ENCODE peak calls at places on chromosomes 1 and 21, in five cellular contexts. C is activated CD4-positive, alpha-beta T cell treated with anti-CD3 and anti-CD28 coated beads, Interleukin-2, amount 10 ng/mL, durations not matched to agents 7 days and 5 days; I is brain pericyte; T is stimulated activated CD4-positive, alpha-beta T cell treated with anti-CD3 and anti-CD28 coated beads, Interleukin-1b, Interleukin-23, amount 100 ng/mL, for 48 hours; K is cardiac fibroblast. Q is an unnamed sample.
A peak's percentile ranks its signal among the peaks of the same experiment; 100 is the strongest.

GRCh38 chr1:51570063-51570720 is 46.7 kb upstream of the OSBPL9 start:
- DNase-seq in I (no peak), T (no peak), C (no peak), K (no peak), Q (no peak)

GRCh38 chr1:55580845-55581332 is 365.7 kb upstream of the USP24 start:
- DNase-seq in C (no peak), T (no peak), I (no peak), K (peak; percentile 71), Q (no peak)

GRCh38 chr21:31473685-31474345 is 129.8 kb upstream of the TIAM1 start:
- DNase-seq in C (no peak), K (no peak), T (no peak), I (no peak), Q (no peak)

GRCh38 chr1:39387452-39387851 is 104.0 kb upstream of the BMP8A start:
- DNase-seq in K (peak; percentile 82), C (no peak), T (no peak), I (no peak), Q (peak; percentile 56)

GRCh38 chr21:33268736-33269441 is 2.7 kb downstream of the IL10RB start:
- DNase-seq in K (no peak), T (peak; percentile 60), C (no peak), I (no peak), Q (peak; percentile 79)

GRCh38 chr1:48019714-48020315 is 22.6 kb upstream of the TRABD2B start:
- DNase-seq in K (peak; percentile 75), T (no peak), I (no peak), C (no peak), Q (no peak)

GRCh38 chr1:3652538-3653285 is 396 bp downstream of the TP73 start:
- DNase-seq in K (no peak), T (no peak), I (no peak), C (no peak), Q (peak; percentile 61)

GRCh38 chr1:58592521-58593134 is 15.6 kb upstream of the TACSTD2 start:
- DNase-seq in T (no peak), C (no peak), K (peak; percentile 92), I (no peak), Q (peak; percentile 92)

GRCh38 chr1:179870870-179871269 is 6.7 kb downstream of the TOR1AIP2 start:
- DNase-seq in C (no peak), I (no peak), K (no peak), T (no peak), Q (no peak)

GRCh38 chr1:58358311-58358710 is 188.2 kb downstream of the OMA1 start:
- DNase-seq in T (no peak), K (peak; percentile 1), I (no peak), C (no peak), Q (no peak)

GRCh38 chr1:31734582-31735107 is 29.5 kb downstream of the ADGRB2 start:
- DNase-seq in I (no peak), K (no peak), C (no peak), T (no peak), Q (no peak)

GRCh38 chr1:228341450-228341813 is 65.2 kb downstream of the TRIM11 start:
- DNase-seq in I (no peak), C (no peak), K (no peak), T (no peak), Q (no peak)

GRCh38 chr1:160658162-160658955 is 11.5 kb upstream of the SLAMF1 start:
- DNase-seq in K (no peak), T (no peak), C (no peak), I (no peak), Q (no peak)

GRCh38 chr21:25234857-25235801 is 372.2 kb downstream of the MRPL39 start:
- DNase-seq in T (no peak), K (no peak), I (no peak), C (no peak), Q (no peak)

GRCh38 chr1:245370905-245371581 is 216.3 kb downstream of the KIF26B start:
- DNase-seq in I (no peak), C (no peak), T (no peak), K (peak; percentile 23), Q (no peak)

GRCh38 chr1:54701996-54702395 is 13.7 kb upstream of the TTC4 start:
- DNase-seq in T (no peak), I (no peak), K (no peak), C (no peak), Q (no peak)

GRCh38 chr1:184483101-184483813 is 96.4 kb downstream of the C1orf21 start:
- DNase-seq in I (peak; percentile 22), C (no peak), K (peak; percentile 61), T (no peak), Q (no peak)

GRCh38 chr1:22562584-22563551 is at the start of gene EPHA8:
- DNase-seq in K (no peak), T (no peak), C (no peak), I (no peak), Q (no peak)

GRCh38 chr1:39003787-39004186 is 12.7 kb downstream of the AKIRIN1 start:
- DNase-seq in T (no peak), I (no peak), C (no peak), K (no peak), Q (no peak)

GRCh38 chr1:235504122-235504493 is at the start of gene B3GALNT2:
- DNase-seq in I (no peak), K (no peak), C (no peak), T (no peak), Q (no peak)

GRCh38 chr1:24193046-24193445 is 6.0 kb upstream of the IFNLR1 start:
- DNase-seq in K (peak; percentile 27), C (no peak), I (no peak), T (no peak), Q (no peak)

GRCh38 chr1:229098361-229098760 is 172.6 kb upstream of the RAB4A start:
- DNase-seq in T (no peak), K (no peak), I (no peak), C (no peak), Q (no peak)

GRCh38 chr1:100502052-100502792 is 35.7 kb upstream of the GPR88 start:
- DNase-seq in I (no peak), T (no peak), C (no peak), K (peak; percentile 19), Q (no peak)